ENCODE peak calls at places on chromosome 16, in six cellular contexts. One of them, this sample, is unnamed.

GRCh38 chr16:14325921-14326401 is 254.8 kb downstream of the MRTFB start:
- DNase-seq in Peyer's patch: no peak
- DNase-seq in stomach: no peak
- DNase-seq in EL: no peak
- DNase-seq in NT2/D1: no peak
- DNase-seq in stimulated activated CD4-positive, alpha-beta T cell treated with anti-CD3 and anti-CD28 coated beads, TNF-alpha, amount 100 ng/mL, for 48 hours: no peak
- DNase-seq in this sample: no peak

GRCh38 chr16:3460585-3460984 is 17.1 kb downstream of the NAA60 start:
- DNase-seq in stomach: no peak
- DNase-seq in Peyer's patch: no peak
- DNase-seq in EL: no peak
- DNase-seq in NT2/D1: no peak
- DNase-seq in stimulated activated CD4-positive, alpha-beta T cell treated with anti-CD3 and anti-CD28 coated beads, TNF-alpha, amount 100 ng/mL, for 48 hours: no peak
- DNase-seq in this sample: no peak

GRCh38 chr16:69112285-69113129 is 7.1 kb downstream of the HAS3 start:
- DNase-seq in stomach: peak; percentile 71
- DNase-seq in Peyer's patch: peak; percentile 71
- DNase-seq in EL: peak; percentile 52
- DNase-seq in NT2/D1: no peak
- DNase-seq in stimulated activated CD4-positive, alpha-beta T cell treated with anti-CD3 and anti-CD28 coated beads, TNF-alpha, amount 100 ng/mL, for 48 hours: peak; percentile 39
- DNase-seq in this sample: no peak

GRCh38 chr16:54847207-54847606 is 83.5 kb upstream of the IRX5 start:
- DNase-seq in stomach: no peak
- DNase-seq in NT2/D1: no peak
- DNase-seq in Peyer's patch: no peak
- DNase-seq in stimulated activated CD4-positive, alpha-beta T cell treated with anti-CD3 and anti-CD28 coated beads, TNF-alpha, amount 100 ng/mL, for 48 hours: no peak
- DNase-seq in EL: no peak
- DNase-seq in this sample: no peak

GRCh38 chr16:31456988-31457360 is 2.3 kb upstream of the ARMC5 start:
- DNase-seq in stimulated activated CD4-positive, alpha-beta T cell treated with anti-CD3 and anti-CD28 coated beads, TNF-alpha, amount 100 ng/mL, for 48 hours: no peak
- DNase-seq in stomach: no peak
- DNase-seq in NT2/D1: no peak
- DNase-seq in Peyer's patch: no peak
- DNase-seq in EL: no peak
- DNase-seq in this sample: no peak

GRCh38 chr16:29950806-29951461 is 10.9 kb upstream of the TMEM219 start:
- DNase-seq in NT2/D1: no peak
- DNase-seq in EL: no peak
- DNase-seq in stomach: no peak
- DNase-seq in Peyer's patch: no peak
- DNase-seq in stimulated activated CD4-positive, alpha-beta T cell treated with anti-CD3 and anti-CD28 coated beads, TNF-alpha, amount 100 ng/mL, for 48 hours: no peak
- DNase-seq in this sample: no peak

GRCh38 chr16:77581706-77582105 is 140.6 kb upstream of the NUDT7 start:
- DNase-seq in stomach: no peak
- DNase-seq in NT2/D1: no peak
- DNase-seq in EL: no peak
- DNase-seq in stimulated activated CD4-positive, alpha-beta T cell treated with anti-CD3 and anti-CD28 coated beads, TNF-alpha, amount 100 ng/mL, for 48 hours: no peak
- DNase-seq in Peyer's patch: no peak
- DNase-seq in this sample: no peak

GRCh38 chr16:88888778-88889387 is 22.4 kb upstream of the PABPN1L start:
- DNase-seq in NT2/D1: no peak
- DNase-seq in stimulated activated CD4-positive, alpha-beta T cell treated with anti-CD3 and anti-CD28 coated beads, TNF-alpha, amount 100 ng/mL, for 48 hours: no peak
- DNase-seq in EL: no peak
- DNase-seq in Peyer's patch: no peak
- DNase-seq in stomach: no peak
- DNase-seq in this sample: no peak

GRCh38 chr16:85196976-85197375 is 84.7 kb upstream of the CIBAR2 start:
- DNase-seq in stimulated activated CD4-positive, alpha-beta T cell treated with anti-CD3 and anti-CD28 coated beads, TNF-alpha, amount 100 ng/mL, for 48 hours: no peak
- DNase-seq in stomach: no peak
- DNase-seq in NT2/D1: no peak
- DNase-seq in Peyer's patch: no peak
- DNase-seq in EL: no peak
- DNase-seq in this sample: no peak

GRCh38 chr16:68288252-68288650 is 22.5 kb downstream of the SLC7A6OS start:
- DNase-seq in NT2/D1: no peak
- DNase-seq in stimulated activated CD4-positive, alpha-beta T cell treated with anti-CD3 and anti-CD28 coated beads, TNF-alpha, amount 100 ng/mL, for 48 hours: no peak
- DNase-seq in EL: no peak
- DNase-seq in stomach: no peak
- DNase-seq in Peyer's patch: no peak
- DNase-seq in this sample: no peak

GRCh38 chr16:69064164-69064563 is 41.3 kb upstream of the HAS3 start:
- DNase-seq in Peyer's patch: no peak
- DNase-seq in stimulated activated CD4-positive, alpha-beta T cell treated with anti-CD3 and anti-CD28 coated beads, TNF-alpha, amount 100 ng/mL, for 48 hours: no peak
- DNase-seq in NT2/D1: no peak
- DNase-seq in EL: peak; percentile 86
- DNase-seq in stomach: no peak
- DNase-seq in this sample: no peak

GRCh38 chr16:11726008-11726407 is 16.6 kb downstream of the TXNDC11 start:
- DNase-seq in stomach: peak; percentile 68
- DNase-seq in Peyer's patch: no peak
- DNase-seq in stimulated activated CD4-positive, alpha-beta T cell treated with anti-CD3 and anti-CD28 coated beads, TNF-alpha, amount 100 ng/mL, for 48 hours: no peak
- DNase-seq in EL: no peak
- DNase-seq in NT2/D1: no peak
- DNase-seq in this sample: no peak

GRCh38 chr16:24568392-24568791 is 29.0 kb downstream of the RBBP6 start:
- DNase-seq in EL: peak; percentile 17
- DNase-seq in NT2/D1: no peak
- DNase-seq in stimulated activated CD4-positive, alpha-beta T cell treated with anti-CD3 and anti-CD28 coated beads, TNF-alpha, amount 100 ng/mL, for 48 hours: no peak
- DNase-seq in stomach: no peak
- DNase-seq in Peyer's patch: no peak
- DNase-seq in this sample: no peak

GRCh38 chr16:59046335-59046734 is 312.2 kb upstream of the GOT2 start:
- DNase-seq in Peyer's patch: no peak
- DNase-seq in stimulated activated CD4-positive, alpha-beta T cell treated with anti-CD3 and anti-CD28 coated beads, TNF-alpha, amount 100 ng/mL, for 48 hours: no peak
- DNase-seq in stomach: no peak
- DNase-seq in EL: peak; percentile 84
- DNase-seq in NT2/D1: no peak
- DNase-seq in this sample: no peak

GRCh38 chr16:19375561-19376158 is 42.0 kb upstream of the TMC5 start:
- DNase-seq in NT2/D1: peak; percentile 49
- DNase-seq in Peyer's patch: no peak
- DNase-seq in stomach: peak; percentile 46
- DNase-seq in EL: peak; percentile 40
- DNase-seq in stimulated activated CD4-positive, alpha-beta T cell treated with anti-CD3 and anti-CD28 coated beads, TNF-alpha, amount 100 ng/mL, for 48 hours: peak; percentile 13
- DNase-seq in this sample: peak; percentile 27

GRCh38 chr16:79391395-79391794 is 209.1 kb downstream of the MAF start:
- DNase-seq in stimulated activated CD4-positive, alpha-beta T cell treated with anti-CD3 and anti-CD28 coated beads, TNF-alpha, amount 100 ng/mL, for 48 hours: no peak
- DNase-seq in Peyer's patch: no peak
- DNase-seq in EL: no peak
- DNase-seq in stomach: no peak
- DNase-seq in NT2/D1: no peak
- DNase-seq in this sample: no peak

GRCh38 chr16:53998024-53998810 is 288.4 kb downstream of the IRX3 start:
- DNase-seq in NT2/D1: no peak
- DNase-seq in stimulated activated CD4-positive, alpha-beta T cell treated with anti-CD3 and anti-CD28 coated beads, TNF-alpha, amount 100 ng/mL, for 48 hours: no peak
- DNase-seq in Peyer's patch: no peak
- DNase-seq in EL: no peak
- DNase-seq in stomach: no peak
- DNase-seq in this sample: no peak

GRCh38 chr16:58421029-58421428 is 28.8 kb downstream of the GINS3 start:
- DNase-seq in Peyer's patch: no peak
- DNase-seq in stimulated activated CD4-positive, alpha-beta T cell treated with anti-CD3 and anti-CD28 coated beads, TNF-alpha, amount 100 ng/mL, for 48 hours: no peak
- DNase-seq in EL: no peak
- DNase-seq in NT2/D1: no peak
- DNase-seq in stomach: no peak
- DNase-seq in this sample: no peak

GRCh38 chr16:11188801-11189740 is 66.9 kb downstream of the SOCS1 start:
- DNase-seq in stimulated activated CD4-positive, alpha-beta T cell treated with anti-CD3 and anti-CD28 coated beads, TNF-alpha, amount 100 ng/mL, for 48 hours: no peak
- DNase-seq in EL: no peak
- DNase-seq in NT2/D1: no peak
- DNase-seq in stomach: peak; percentile 65
- DNase-seq in Peyer's patch: no peak
- DNase-seq in this sample: no peak

GRCh38 chr16:10760863-10761262 is 17.2 kb downstream of the NUBP1 start:
- DNase-seq in stomach: no peak
- DNase-seq in NT2/D1: no peak
- DNase-seq in stimulated activated CD4-positive, alpha-beta T cell treated with anti-CD3 and anti-CD28 coated beads, TNF-alpha, amount 100 ng/mL, for 48 hours: no peak
- DNase-seq in Peyer's patch: no peak
- DNase-seq in EL: no peak
- DNase-seq in this sample: no peak

GRCh38 chr16:71568541-71568940 is 8.4 kb downstream of the TAT start:
- DNase-seq in Peyer's patch: no peak
- DNase-seq in NT2/D1: no peak
- DNase-seq in stimulated activated CD4-positive, alpha-beta T cell treated with anti-CD3 and anti-CD28 coated beads, TNF-alpha, amount 100 ng/mL, for 48 hours: no peak
- DNase-seq in stomach: no peak
- DNase-seq in EL: no peak
- DNase-seq in this sample: no peak

GRCh38 chr16:88473666-88474534 is 20.8 kb downstream of the ZFPM1 start:
- DNase-seq in stimulated activated CD4-positive, alpha-beta T cell treated with anti-CD3 and anti-CD28 coated beads, TNF-alpha, amount 100 ng/mL, for 48 hours: no peak
- DNase-seq in EL: no peak
- DNase-seq in stomach: peak; percentile 89
- DNase-seq in NT2/D1: no peak
- DNase-seq in Peyer's patch: no peak
- DNase-seq in this sample: no peak

GRCh38 chr16:82671743-82672142 is 45.0 kb downstream of the CDH13 start:
- DNase-seq in Peyer's patch: no peak
- DNase-seq in stomach: no peak
- DNase-seq in EL: no peak
- DNase-seq in NT2/D1: peak; percentile 3
- DNase-seq in stimulated activated CD4-positive, alpha-beta T cell treated with anti-CD3 and anti-CD28 coated beads, TNF-alpha, amount 100 ng/mL, for 48 hours: no peak
- DNase-seq in this sample: no peak

GRCh38 chr16:85637808-85638186 is 24.7 kb downstream of the GSE1 start:
- DNase-seq in NT2/D1: no peak
- DNase-seq in EL: no peak
- DNase-seq in stomach: peak; percentile 79
- DNase-seq in Peyer's patch: no peak
- DNase-seq in stimulated activated CD4-positive, alpha-beta T cell treated with anti-CD3 and anti-CD28 coated beads, TNF-alpha, amount 100 ng/mL, for 48 hours: no peak
- DNase-seq in this sample: no peak

GRCh38 chr16:4101421-4102275 is 14.6 kb downstream of the ADCY9 start:
- DNase-seq in NT2/D1: no peak
- DNase-seq in stimulated activated CD4-positive, alpha-beta T cell treated with anti-CD3 and anti-CD28 coated beads, TNF-alpha, amount 100 ng/mL, for 48 hours: no peak
- DNase-seq in stomach: peak; percentile 44
- DNase-seq in EL: no peak
- DNase-seq in Peyer's patch: no peak
- DNase-seq in this sample: no peak

GRCh38 chr16:75306102-75306762 is 54.8 kb upstream of the BCAR1 start:
- DNase-seq in EL: peak; percentile 31
- DNase-seq in NT2/D1: no peak
- DNase-seq in stomach: peak; percentile 32
- DNase-seq in stimulated activated CD4-positive, alpha-beta T cell treated with anti-CD3 and anti-CD28 coated beads, TNF-alpha, amount 100 ng/mL, for 48 hours: no peak
- DNase-seq in Peyer's patch: peak; percentile 82
- DNase-seq in this sample: no peak

GRCh38 chr16:11401161-11402050 is 56.1 kb downstream of the RMI2 start:
- DNase-seq in stomach: peak; percentile 95
- DNase-seq in EL: no peak
- DNase-seq in stimulated activated CD4-positive, alpha-beta T cell treated with anti-CD3 and anti-CD28 coated beads, TNF-alpha, amount 100 ng/mL, for 48 hours: no peak
- DNase-seq in Peyer's patch: no peak
- DNase-seq in NT2/D1: no peak
- DNase-seq in this sample: no peak

GRCh38 chr16:12532871-12533610 is 270.6 kb downstream of the CPPED1 start:
- DNase-seq in NT2/D1: no peak
- DNase-seq in Peyer's patch: no peak
- DNase-seq in stimulated activated CD4-positive, alpha-beta T cell treated with anti-CD3 and anti-CD28 coated beads, TNF-alpha, amount 100 ng/mL, for 48 hours: no peak
- DNase-seq in stomach: no peak
- DNase-seq in EL: no peak
- DNase-seq in this sample: no peak

GRCh38 chr16:16042076-16042475 is 92.7 kb downstream of the ABCC1 start:
- DNase-seq in Peyer's patch: no peak
- DNase-seq in stimulated activated CD4-positive, alpha-beta T cell treated with anti-CD3 and anti-CD28 coated beads, TNF-alpha, amount 100 ng/mL, for 48 hours: no peak
- DNase-seq in EL: peak; percentile 89
- DNase-seq in NT2/D1: no peak
- DNase-seq in stomach: peak; percentile 93
- DNase-seq in this sample: no peak

GRCh38 chr16:84055801-84056634 is 13.4 kb upstream of the SLC38A8 start:
- DNase-seq in stomach: no peak
- DNase-seq in EL: no peak
- DNase-seq in stimulated activated CD4-positive, alpha-beta T cell treated with anti-CD3 and anti-CD28 coated beads, TNF-alpha, amount 100 ng/mL, for 48 hours: no peak
- DNase-seq in NT2/D1: no peak
- DNase-seq in Peyer's patch: peak; percentile 37
- DNase-seq in this sample: no peak